ENCODE peak calls at places on chromosomes 5 and 9, in nine cellular contexts. O is mucosa of descending colon; W is heart left ventricle; V is psoas muscle; C is activated naive CD8-positive, alpha-beta T cell treated with anti-CD3 and anti-CD28 coated beads, Interleukin-2, amount 50 U/mL, for 24 hours; H is foreskin keratinocyte; P is activated T-cell treated with anti-CD3 and anti-CD28 coated beads, Interleukin-2, amount 50 U/mL, for 4 hours; S is SK-N-SH treated with all-trans-retinoic acid at 6 μM for 48 hours; B is GM12878. R is an unnamed sample.
A peak's percentile ranks its signal among the peaks of the same experiment; 100 is the strongest.

GRCh38 chr5:139470821-139471300 is at the start of gene SMIM33:
- ATAC-seq in H (no peak), V (no peak), B (peak; percentile 47), P (peak; percentile 64), C (peak; percentile 56), S (no peak), O (peak; percentile 88), W (no peak), R (peak; percentile 61)

GRCh38 chr9:113477661-113478060 is 14.1 kb downstream of the RGS3 start:
- ATAC-seq in C (no peak), H (no peak), W (no peak), S (no peak), O (no peak), V (no peak), P (no peak), B (no peak), R (no peak)

GRCh38 chr5:180910182-180910581 is 11.2 kb downstream of the BTNL8 start:
- ATAC-seq in H (no peak), O (peak; percentile 31), V (no peak), S (no peak), W (no peak), B (no peak), C (no peak), P (no peak), R (no peak)

GRCh38 chr5:52864376-52864775 is 76.7 kb downstream of the ITGA1 start:
- ATAC-seq in W (no peak), P (no peak), O (no peak), H (no peak), C (no peak), S (peak; percentile 29), B (no peak), V (no peak), R (no peak)

GRCh38 chr5:74673011-74673790 is 11.8 kb upstream of the HEXB start:
- ATAC-seq in H (peak; percentile 33), C (no peak), P (no peak), O (peak; percentile 26), V (peak; percentile 74), W (peak; percentile 70), B (peak; percentile 29), S (peak; percentile 89), R (no peak)

GRCh38 chr5:124746916-124747769 is 704 bp upstream of the ZNF608 start:
- ATAC-seq in P (no peak), W (peak; percentile 52), B (peak; percentile 26), C (no peak), O (peak; percentile 44), H (peak; percentile 2), V (peak; percentile 68), S (peak; percentile 36), R (no peak)

GRCh38 chr5:88051148-88051547 is 217.5 kb downstream of the TMEM161B start:
- ATAC-seq in V (no peak), B (no peak), S (no peak), W (no peak), O (no peak), C (no peak), H (no peak), P (no peak), R (no peak)

GRCh38 chr5:43156388-43156787 is 35.6 kb upstream of the NIM1K start:
- ATAC-seq in B (peak; percentile 36), W (no peak), V (no peak), S (no peak), H (no peak), P (peak; percentile 63), O (no peak), C (peak; percentile 62), R (no peak)

GRCh38 chr5:127040779-127041520 is 10.6 kb upstream of the MARCHF3 start:
- ATAC-seq in V (no peak), O (peak; percentile 92), P (no peak), B (no peak), S (peak; percentile 16), C (no peak), H (peak; percentile 94), W (peak; percentile 44), R (no peak)

GRCh38 chr9:116191757-116192415 is 38.3 kb downstream of the PAPPA start:
- ATAC-seq in B (peak; percentile 55), V (no peak), H (no peak), C (no peak), O (no peak), W (no peak), S (no peak), P (no peak), R (no peak)

GRCh38 chr5:86999951-87000350 is 267.7 kb upstream of the RASA1 start:
- ATAC-seq in W (no peak), O (no peak), H (no peak), C (no peak), B (no peak), S (no peak), V (no peak), P (no peak), R (no peak)

GRCh38 chr5:104045987-104046386 is 483.4 kb upstream of the NUDT12 start:
- ATAC-seq in O (no peak), C (no peak), W (no peak), P (no peak), V (no peak), H (no peak), S (no peak), B (no peak), R (no peak)

GRCh38 chr5:97209343-97209742 is 26.3 kb upstream of the RIOK2 start:
- ATAC-seq in B (no peak), H (no peak), O (no peak), S (no peak), W (no peak), C (no peak), V (no peak), P (no peak), R (no peak)

GRCh38 chr5:95862636-95863382 is 40.3 kb upstream of the GLRX start:
- ATAC-seq in W (no peak), C (no peak), V (no peak), P (no peak), S (no peak), B (no peak), O (no peak), H (no peak), R (no peak)

GRCh38 chr9:73893230-73893629 is 603.9 kb upstream of the RORB start:
- ATAC-seq in P (no peak), B (no peak), O (no peak), H (no peak), V (no peak), W (no peak), C (no peak), S (no peak), R (no peak)

GRCh38 chr9:92385474-92385873 is 18.9 kb downstream of the OGN start:
- ATAC-seq in S (peak; percentile 16), B (no peak), W (no peak), H (peak; percentile 44), V (no peak), C (no peak), P (no peak), O (no peak), R (no peak)

GRCh38 chr9:72995131-72996024 is 42.5 kb upstream of the ALDH1A1 start:
- ATAC-seq in O (peak; percentile 77), H (no peak), V (no peak), S (no peak), P (no peak), W (no peak), B (no peak), C (no peak), R (no peak)

GRCh38 chr5:170861855-170862766 is at the start of gene RANBP17:
- ATAC-seq in C (no peak), V (peak; percentile 32), P (peak; percentile 25), W (peak; percentile 66), H (peak; percentile 91), O (peak; percentile 96), B (no peak), S (peak; percentile 94), R (no peak)

R was measured in activated CD4-positive, CD25-positive, alpha-beta regulatory T cell treated with anti-CD3 and anti-CD28 coated beads, Interleukin-2, amount 50 U/mL, for 24 hours.